ENCODE peak calls at places on chromosomes 13 and 19, in nine cellular contexts. One of them, this sample, is unnamed.

GRCh38 chr13:23678768-23679167 is 108.6 kb downstream of the TNFRSF19 start:
- DNase-seq in astrocyte: no peak
- DNase-seq in left lung: no peak
- DNase-seq in thoracic aorta: no peak
- DNase-seq in NB4: no peak
- DNase-seq in AG10803: peak
- DNase-seq in lower lobe of right lung: no peak
- DNase-seq in left ventricle myocardium inferior: no peak
- DNase-seq in bronchial epithelial cell: peak
- DNase-seq in this sample: no peak

GRCh38 chr19:45670670-45671453 is 2.8 kb downstream of the GIPR start:
- DNase-seq in lower lobe of right lung: peak
- DNase-seq in AG10803: peak
- DNase-seq in bronchial epithelial cell: peak
- DNase-seq in astrocyte: no peak
- DNase-seq in thoracic aorta: no peak
- DNase-seq in left lung: peak
- DNase-seq in NB4: peak
- DNase-seq in left ventricle myocardium inferior: peak
- DNase-seq in this sample: peak

GRCh38 chr13:74465279-74465678 is 331.1 kb upstream of the KLF12 start:
- DNase-seq in thoracic aorta: no peak
- DNase-seq in bronchial epithelial cell: no peak
- DNase-seq in AG10803: no peak
- DNase-seq in lower lobe of right lung: no peak
- DNase-seq in astrocyte: no peak
- DNase-seq in left lung: no peak
- DNase-seq in NB4: no peak
- DNase-seq in left ventricle myocardium inferior: no peak
- DNase-seq in this sample: no peak

GRCh38 chr19:33400856-33401682 is 27.6 kb downstream of the CEBPG start:
- DNase-seq in left lung: peak
- DNase-seq in AG10803: no peak
- DNase-seq in astrocyte: no peak
- DNase-seq in bronchial epithelial cell: no peak
- DNase-seq in NB4: no peak
- DNase-seq in thoracic aorta: no peak
- DNase-seq in lower lobe of right lung: peak
- DNase-seq in left ventricle myocardium inferior: no peak
- DNase-seq in this sample: peak

GRCh38 chr13:95643471-95643813 is 1.1 kb downstream of the DZIP1 start:
- DNase-seq in AG10803: peak
- DNase-seq in thoracic aorta: no peak
- DNase-seq in left lung: no peak
- DNase-seq in left ventricle myocardium inferior: no peak
- DNase-seq in astrocyte: peak
- DNase-seq in bronchial epithelial cell: no peak
- DNase-seq in lower lobe of right lung: no peak
- DNase-seq in NB4: no peak
- DNase-seq in this sample: no peak

GRCh38 chr13:104993708-104994107 is 1541.8 kb downstream of the EFNB2 start:
- DNase-seq in bronchial epithelial cell: no peak
- DNase-seq in NB4: no peak
- DNase-seq in thoracic aorta: no peak
- DNase-seq in lower lobe of right lung: no peak
- DNase-seq in left lung: no peak
- DNase-seq in AG10803: no peak
- DNase-seq in astrocyte: no peak
- DNase-seq in left ventricle myocardium inferior: no peak
- DNase-seq in this sample: no peak

GRCh38 chr19:11425719-11426457 is 6.8 kb upstream of the RGL3 start:
- DNase-seq in thoracic aorta: no peak
- DNase-seq in left ventricle myocardium inferior: no peak
- DNase-seq in lower lobe of right lung: no peak
- DNase-seq in AG10803: no peak
- DNase-seq in NB4: no peak
- DNase-seq in bronchial epithelial cell: no peak
- DNase-seq in astrocyte: no peak
- DNase-seq in left lung: no peak
- DNase-seq in this sample: no peak

GRCh38 chr13:40420160-40420740 is 246.2 kb downstream of the FOXO1 start:
- DNase-seq in lower lobe of right lung: no peak
- DNase-seq in bronchial epithelial cell: no peak
- DNase-seq in AG10803: no peak
- DNase-seq in astrocyte: no peak
- DNase-seq in left lung: no peak
- DNase-seq in NB4: no peak
- DNase-seq in left ventricle myocardium inferior: no peak
- DNase-seq in thoracic aorta: no peak
- DNase-seq in this sample: no peak

GRCh38 chr13:110450941-110451340 is 110.6 kb downstream of the RAB20 start:
- DNase-seq in left lung: no peak
- DNase-seq in AG10803: no peak
- DNase-seq in astrocyte: no peak
- DNase-seq in NB4: no peak
- DNase-seq in lower lobe of right lung: no peak
- DNase-seq in left ventricle myocardium inferior: no peak
- DNase-seq in bronchial epithelial cell: peak
- DNase-seq in thoracic aorta: no peak
- DNase-seq in this sample: no peak

GRCh38 chr13:51958217-51958547 is 53.1 kb downstream of the ATP7B start:
- DNase-seq in bronchial epithelial cell: peak
- DNase-seq in left ventricle myocardium inferior: no peak
- DNase-seq in NB4: no peak
- DNase-seq in astrocyte: no peak
- DNase-seq in AG10803: no peak
- DNase-seq in thoracic aorta: no peak
- DNase-seq in lower lobe of right lung: no peak
- DNase-seq in left lung: no peak
- DNase-seq in this sample: no peak

GRCh38 chr13:51961493-51962403 is 49.5 kb downstream of the ATP7B start:
- DNase-seq in bronchial epithelial cell: no peak
- DNase-seq in left ventricle myocardium inferior: no peak
- DNase-seq in left lung: no peak
- DNase-seq in lower lobe of right lung: no peak
- DNase-seq in astrocyte: no peak
- DNase-seq in NB4: no peak
- DNase-seq in AG10803: no peak
- DNase-seq in thoracic aorta: no peak
- DNase-seq in this sample: no peak

GRCh38 chr13:51957377-51958216 is 53.7 kb downstream of the ATP7B start:
- DNase-seq in lower lobe of right lung: no peak
- DNase-seq in left ventricle myocardium inferior: no peak
- DNase-seq in NB4: no peak
- DNase-seq in AG10803: no peak
- DNase-seq in astrocyte: no peak
- DNase-seq in left lung: no peak
- DNase-seq in bronchial epithelial cell: no peak
- DNase-seq in thoracic aorta: no peak
- DNase-seq in this sample: no peak

GRCh38 chr13:51960766-51961165 is 50.5 kb downstream of the ATP7B start:
- DNase-seq in bronchial epithelial cell: no peak
- DNase-seq in AG10803: no peak
- DNase-seq in lower lobe of right lung: no peak
- DNase-seq in astrocyte: no peak
- DNase-seq in left ventricle myocardium inferior: no peak
- DNase-seq in thoracic aorta: no peak
- DNase-seq in NB4: no peak
- DNase-seq in left lung: no peak
- DNase-seq in this sample: no peak

GRCh38 chr13:51959773-51960172 is 51.5 kb downstream of the ATP7B start:
- DNase-seq in left lung: no peak
- DNase-seq in lower lobe of right lung: no peak
- DNase-seq in NB4: peak
- DNase-seq in bronchial epithelial cell: no peak
- DNase-seq in left ventricle myocardium inferior: no peak
- DNase-seq in thoracic aorta: no peak
- DNase-seq in AG10803: no peak
- DNase-seq in astrocyte: no peak
- DNase-seq in this sample: no peak
- TF ChIP-seq CTCF in left lung: no peak
- TF ChIP-seq CTCF in lower lobe of right lung: no peak
- TF ChIP-seq CTCF in NB4: peak
- TF ChIP-seq CTCF in bronchial epithelial cell: no peak
- TF ChIP-seq CTCF in left ventricle myocardium inferior: peak
- TF ChIP-seq CTCF in thoracic aorta: no peak
- TF ChIP-seq CTCF in AG10803: no peak
- TF ChIP-seq CTCF in astrocyte: no peak
- TF ChIP-seq CTCF in this sample: no peak

GRCh38 chr19:56919308-56919995 is 78.9 kb upstream of the PEG3 start:
- DNase-seq in astrocyte: no peak
- DNase-seq in thoracic aorta: no peak
- DNase-seq in lower lobe of right lung: no peak
- DNase-seq in left lung: no peak
- DNase-seq in AG10803: no peak
- DNase-seq in bronchial epithelial cell: no peak
- DNase-seq in left ventricle myocardium inferior: no peak
- DNase-seq in NB4: no peak
- DNase-seq in this sample: no peak

GRCh38 chr19:56912406-56912805 is 71.9 kb upstream of the PEG3 start:
- DNase-seq in thoracic aorta: no peak
- DNase-seq in left ventricle myocardium inferior: no peak
- DNase-seq in AG10803: no peak
- DNase-seq in astrocyte: no peak
- DNase-seq in NB4: no peak
- DNase-seq in lower lobe of right lung: no peak
- DNase-seq in bronchial epithelial cell: no peak
- DNase-seq in left lung: no peak
- DNase-seq in this sample: no peak

GRCh38 chr19:56918682-56919307 is 78.3 kb upstream of the PEG3 start:
- DNase-seq in NB4: no peak
- DNase-seq in thoracic aorta: no peak
- DNase-seq in left ventricle myocardium inferior: no peak
- DNase-seq in lower lobe of right lung: no peak
- DNase-seq in bronchial epithelial cell: no peak
- DNase-seq in AG10803: no peak
- DNase-seq in left lung: no peak
- DNase-seq in astrocyte: no peak
- DNase-seq in this sample: no peak

GRCh38 chr19:56916528-56916927 is 76.0 kb upstream of the PEG3 start:
- DNase-seq in lower lobe of right lung: no peak
- DNase-seq in left lung: no peak
- DNase-seq in left ventricle myocardium inferior: no peak
- DNase-seq in NB4: no peak
- DNase-seq in bronchial epithelial cell: no peak
- DNase-seq in AG10803: no peak
- DNase-seq in thoracic aorta: no peak
- DNase-seq in astrocyte: no peak
- DNase-seq in this sample: no peak

GRCh38 chr19:56917998-56918397 is 77.5 kb upstream of the PEG3 start:
- DNase-seq in astrocyte: no peak
- DNase-seq in NB4: no peak
- DNase-seq in left lung: no peak
- DNase-seq in left ventricle myocardium inferior: no peak
- DNase-seq in lower lobe of right lung: no peak
- DNase-seq in bronchial epithelial cell: no peak
- DNase-seq in thoracic aorta: no peak
- DNase-seq in AG10803: no peak
- DNase-seq in this sample: no peak
- TF ChIP-seq CTCF in astrocyte: no peak
- TF ChIP-seq CTCF in NB4: no peak
- TF ChIP-seq CTCF in left lung: no peak
- TF ChIP-seq CTCF in left ventricle myocardium inferior: no peak
- TF ChIP-seq CTCF in lower lobe of right lung: no peak
- TF ChIP-seq CTCF in bronchial epithelial cell: no peak
- TF ChIP-seq CTCF in thoracic aorta: no peak
- TF ChIP-seq CTCF in AG10803: no peak
- TF ChIP-seq CTCF in this sample: no peak

GRCh38 chr13:98133949-98134348 is 8.9 kb upstream of the FARP1 start:
- DNase-seq in thoracic aorta: no peak
- DNase-seq in AG10803: no peak
- DNase-seq in NB4: peak
- DNase-seq in left ventricle myocardium inferior: no peak
- DNase-seq in astrocyte: no peak
- DNase-seq in lower lobe of right lung: no peak
- DNase-seq in left lung: no peak
- DNase-seq in bronchial epithelial cell: no peak
- DNase-seq in this sample: no peak

GRCh38 chr13:98134901-98135300 is 8.0 kb upstream of the FARP1 start:
- DNase-seq in AG10803: no peak
- DNase-seq in astrocyte: no peak
- DNase-seq in left lung: no peak
- DNase-seq in left ventricle myocardium inferior: no peak
- DNase-seq in lower lobe of right lung: no peak
- DNase-seq in NB4: no peak
- DNase-seq in thoracic aorta: no peak
- DNase-seq in bronchial epithelial cell: no peak
- DNase-seq in this sample: no peak

GRCh38 chr13:98129059-98129741 is 13.7 kb upstream of the FARP1 start:
- DNase-seq in thoracic aorta: no peak
- DNase-seq in NB4: no peak
- DNase-seq in lower lobe of right lung: no peak
- DNase-seq in bronchial epithelial cell: peak
- DNase-seq in astrocyte: peak
- DNase-seq in AG10803: peak
- DNase-seq in left lung: no peak
- DNase-seq in left ventricle myocardium inferior: no peak
- DNase-seq in this sample: no peak
- TF ChIP-seq CTCF in thoracic aorta: no peak
- TF ChIP-seq CTCF in NB4: no peak
- TF ChIP-seq CTCF in lower lobe of right lung: no peak
- TF ChIP-seq CTCF in bronchial epithelial cell: no peak
- TF ChIP-seq CTCF in astrocyte: no peak
- TF ChIP-seq CTCF in AG10803: no peak
- TF ChIP-seq CTCF in left lung: no peak
- TF ChIP-seq CTCF in left ventricle myocardium inferior: no peak
- TF ChIP-seq CTCF in this sample: no peak

GRCh38 chr19:13841339-13842293 is 35.3 kb upstream of the NANOS3 start:
- DNase-seq in left ventricle myocardium inferior: no peak
- DNase-seq in lower lobe of right lung: peak
- DNase-seq in bronchial epithelial cell: no peak
- DNase-seq in astrocyte: no peak
- DNase-seq in thoracic aorta: no peak
- DNase-seq in NB4: peak
- DNase-seq in AG10803: peak
- DNase-seq in left lung: peak
- DNase-seq in this sample: no peak

GRCh38 chr19:13843104-13843921 is 33.6 kb upstream of the NANOS3 start:
- DNase-seq in lower lobe of right lung: no peak
- DNase-seq in left lung: peak
- DNase-seq in thoracic aorta: no peak
- DNase-seq in NB4: no peak
- DNase-seq in left ventricle myocardium inferior: peak
- DNase-seq in bronchial epithelial cell: peak
- DNase-seq in AG10803: peak
- DNase-seq in astrocyte: no peak
- DNase-seq in this sample: no peak

GRCh38 chr19:13846533-13847032 is 30.4 kb upstream of the NANOS3 start:
- DNase-seq in left ventricle myocardium inferior: peak
- DNase-seq in bronchial epithelial cell: peak
- DNase-seq in thoracic aorta: peak
- DNase-seq in astrocyte: peak
- DNase-seq in AG10803: peak
- DNase-seq in left lung: peak
- DNase-seq in lower lobe of right lung: peak
- DNase-seq in NB4: peak
- DNase-seq in this sample: peak

GRCh38 chr19:13842294-13843103 is 34.4 kb upstream of the NANOS3 start:
- DNase-seq in NB4: peak
- DNase-seq in left lung: peak
- DNase-seq in AG10803: peak
- DNase-seq in left ventricle myocardium inferior: peak
- DNase-seq in lower lobe of right lung: peak
- DNase-seq in thoracic aorta: peak
- DNase-seq in bronchial epithelial cell: no peak
- DNase-seq in astrocyte: no peak
- DNase-seq in this sample: peak

GRCh38 chr19:13844130-13844631 is 32.8 kb upstream of the NANOS3 start:
- DNase-seq in AG10803: no peak
- DNase-seq in astrocyte: no peak
- DNase-seq in lower lobe of right lung: no peak
- DNase-seq in left lung: no peak
- DNase-seq in NB4: no peak
- DNase-seq in thoracic aorta: no peak
- DNase-seq in bronchial epithelial cell: peak
- DNase-seq in left ventricle myocardium inferior: no peak
- DNase-seq in this sample: no peak
- TF ChIP-seq CTCF in AG10803: no peak
- TF ChIP-seq CTCF in astrocyte: no peak
- TF ChIP-seq CTCF in lower lobe of right lung: no peak
- TF ChIP-seq CTCF in left lung: no peak
- TF ChIP-seq CTCF in NB4: no peak
- TF ChIP-seq CTCF in thoracic aorta: no peak
- TF ChIP-seq CTCF in bronchial epithelial cell: peak
- TF ChIP-seq CTCF in left ventricle myocardium inferior: no peak
- TF ChIP-seq CTCF in this sample: no peak